ENCODE peak calls at places on chromosomes 13 and 19, in nine cellular contexts. O is A549; B is tibial nerve; M is neuronal stem cell; Z is left ventricle myocardium inferior; Q is Jurkat, Clone E6-1; W is esophagus muscularis mucosa; J is cardiac fibroblast; R is fibroblast of the aortic adventitia. K is an unnamed sample.
A peak's percentile ranks its signal among the peaks of the same experiment; 100 is the strongest.

GRCh38 chr19:50255115-50255514 is 51.7 kb downstream of the MYH14 start:
- DNase-seq in J (no peak), M (no peak), Z (no peak), W (no peak), B (no peak), O (no peak), Q (no peak), R (no peak), K (no peak)

GRCh38 chr13:67557642-67558241 is 327.6 kb upstream of the PCDH9 start:
- DNase-seq in J (no peak), Z (no peak), B (no peak), W (no peak), O (no peak), M (no peak), Q (no peak), R (no peak), K (no peak)

GRCh38 chr13:30373727-30374126 is 48.6 kb upstream of the UBE2L5 start:
- DNase-seq in W (no peak), B (no peak), Z (no peak), Q (no peak), J (no peak), R (no peak), M (no peak), O (no peak), K (peak; percentile 25)

GRCh38 chr13:32267836-32268439 is 47.2 kb downstream of the ZAR1L start:
- DNase-seq in W (no peak), O (no peak), Q (no peak), B (no peak), R (no peak), J (no peak), M (peak; percentile 17), Z (no peak), K (peak; percentile 9)

GRCh38 chr13:48400090-48400694 is 12.7 kb downstream of the LPAR6 start:
- DNase-seq in B (no peak), W (no peak), M (no peak), Q (no peak), O (no peak), J (peak; percentile 52), R (peak; percentile 17), Z (no peak), K (no peak)

GRCh38 chr13:33285420-33286124 is at the start of gene STARD13:
- DNase-seq in R (peak; percentile 98), O (peak; percentile 84), M (peak; percentile 78), B (peak; percentile 95), Q (no peak), J (peak; percentile 99), W (peak; percentile 99), Z (peak; percentile 94), K (no peak)

GRCh38 chr19:51097166-51097736 is 11.0 kb downstream of the CTU1 start:
- DNase-seq in O (peak; percentile 75), B (peak; percentile 21), R (peak; percentile 53), M (peak; percentile 42), Q (no peak), J (peak; percentile 71), W (no peak), Z (peak; percentile 56), K (peak; percentile 31)

GRCh38 chr19:35641515-35642151 is at the start of gene ETV2:
- DNase-seq in W (no peak), B (no peak), Q (no peak), J (peak; percentile 25), O (no peak), Z (no peak), R (peak; percentile 12), M (no peak), K (no peak)

GRCh38 chr13:74675185-74675584 is 541.0 kb upstream of the KLF12 start:
- DNase-seq in R (peak; percentile 14), Z (no peak), Q (no peak), J (peak; percentile 48), M (no peak), B (no peak), W (no peak), O (no peak), K (no peak)

GRCh38 chr19:51514866-51515481 is 13.4 kb upstream of the SIGLEC12 start:
- DNase-seq in W (peak; percentile 70), M (peak; percentile 23), Z (no peak), J (peak; percentile 71), O (peak; percentile 63), R (peak; percentile 69), B (no peak), Q (peak; percentile 60), K (no peak)

GRCh38 chr13:23707674-23708073 is 137.5 kb downstream of the TNFRSF19 start:
- DNase-seq in B (no peak), O (peak; percentile 24), M (no peak), J (peak; percentile 70), R (peak; percentile 57), Q (no peak), W (no peak), Z (no peak), K (no peak)

GRCh38 chr19:53898166-53898565 is 10.9 kb upstream of the CACNG7 start:
- DNase-seq in J (no peak), W (no peak), O (no peak), Z (no peak), M (no peak), B (no peak), Q (no peak), R (no peak), K (no peak)

GRCh38 chr19:53898680-53899341 is 10.3 kb upstream of the CACNG7 start:
- DNase-seq in O (peak; percentile 69), B (no peak), Q (no peak), R (no peak), J (no peak), M (no peak), Z (no peak), W (no peak), K (no peak)

GRCh38 chr19:53896682-53897081 is 12.4 kb upstream of the CACNG7 start:
- DNase-seq in R (no peak), J (no peak), B (no peak), W (no peak), Q (no peak), M (no peak), Z (no peak), O (no peak), K (no peak)

GRCh38 chr19:53894736-53895135 is 12.7 kb downstream of the PRKCG start:
- DNase-seq in Z (no peak), R (no peak), B (no peak), W (no peak), Q (no peak), O (peak; percentile 51), J (no peak), M (no peak), K (no peak)

GRCh38 chr19:53897459-53897858 is 11.6 kb upstream of the CACNG7 start:
- DNase-seq in J (no peak), O (no peak), Z (no peak), M (no peak), W (no peak), B (no peak), Q (no peak), R (no peak), K (no peak)
- H3K4me3 ChIP-seq in J (no peak overlapping the region), O (no peak overlapping the region), Z (no peak overlapping the region), M (no peak overlapping the region), W (no peak overlapping the region), B (no peak overlapping the region), Q (no peak overlapping the region), R (no peak overlapping the region), K (no peak overlapping the region)

DNA sequence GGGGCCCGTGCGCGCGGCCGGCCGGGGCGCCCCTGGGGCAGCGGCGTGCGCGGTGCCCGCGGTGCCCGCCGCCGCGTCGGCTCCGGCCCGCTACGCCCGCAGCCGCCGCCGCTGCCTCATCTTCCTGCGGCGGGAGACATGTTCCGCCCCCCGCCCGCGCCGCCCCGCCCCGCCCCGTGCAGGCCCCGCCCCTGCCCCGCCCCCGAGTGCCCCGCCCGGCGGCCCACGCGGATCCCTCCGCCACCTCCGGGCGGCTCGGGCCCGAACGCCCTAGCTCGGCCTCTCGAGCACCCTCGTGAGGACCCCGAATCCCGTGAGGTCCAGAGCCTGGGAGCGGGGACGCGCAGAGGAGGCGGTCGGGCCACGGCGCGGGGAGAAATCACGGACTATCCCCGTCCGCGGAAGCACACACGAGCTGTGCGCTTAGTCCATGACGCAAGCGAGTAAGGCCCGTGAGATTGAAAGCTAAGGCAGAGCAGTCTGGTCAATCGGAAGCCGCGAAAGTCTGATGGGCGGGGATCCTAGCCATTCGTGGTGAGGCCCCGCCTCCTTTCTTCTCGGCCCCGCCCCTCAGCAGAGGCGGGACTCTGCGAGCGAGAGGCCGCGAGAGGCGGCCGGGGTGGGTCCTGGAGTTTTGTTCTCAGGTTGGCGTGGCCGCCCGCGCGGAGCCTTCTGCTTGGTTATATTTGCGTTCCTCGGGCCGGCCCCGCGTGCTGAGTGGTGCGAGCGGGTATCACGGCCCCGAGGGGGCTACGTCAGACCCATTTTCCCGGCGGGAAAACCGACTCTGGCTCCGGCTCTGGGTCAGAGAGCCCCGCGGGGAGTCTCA is at the start of gene TCF3:
- DNase-seq in Z (peak; percentile 98), O (peak; percentile 98), Q (peak; percentile 98), J (peak; percentile 100), B (peak; percentile 98), R (peak; percentile 99), W (peak; percentile 99), M (peak; percentile 100), K (peak; percentile 96)
- H3K4me3 ChIP-seq in Z (peak within 1 kb of the TSS; percentile 89), O (peak within 1 kb of the TSS; percentile 99), Q (peak within 1 kb of the TSS; percentile 81), J (peak within 1 kb of the TSS; percentile 80), B (peak within 1 kb of the TSS; percentile 80), R (peak within 1 kb of the TSS; percentile 82), W (peak within 1 kb of the TSS; percentile 98), M (peak within 1 kb of the TSS; percentile 95), K (peak within 1 kb of the TSS; percentile 76)

GRCh38 chr19:36972594-36972993 is 56.5 kb downstream of the ZNF568 start:
- DNase-seq in Z (no peak), M (no peak), W (no peak), J (no peak), Q (no peak), B (no peak), R (no peak), O (no peak), K (no peak)

GRCh38 chr19:36973021-36973843 is 57.1 kb downstream of the ZNF568 start:
- DNase-seq in J (peak; percentile 78), O (no peak), M (peak; percentile 55), W (peak; percentile 95), R (peak; percentile 61), Z (peak; percentile 87), B (peak; percentile 51), Q (no peak), K (peak; percentile 51)

DNA sequence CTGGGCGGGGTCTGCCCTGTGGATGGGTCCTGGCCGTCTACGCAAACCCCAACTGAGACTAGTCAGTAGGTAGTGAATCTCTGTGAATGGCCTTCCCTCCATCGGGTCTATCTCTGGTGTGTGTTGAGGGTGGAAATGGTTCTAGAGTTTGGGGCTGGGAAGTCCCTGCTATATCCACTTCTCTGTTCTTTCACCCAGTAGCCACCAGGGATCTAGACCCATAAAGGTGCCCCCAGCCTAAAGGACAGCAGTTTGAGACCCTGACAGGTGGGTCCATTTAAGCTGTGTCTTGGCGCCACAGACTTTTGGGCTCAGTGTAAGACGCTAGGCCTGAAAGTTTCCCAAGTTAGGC is 57.7 kb downstream of the ZNF568 start:
- DNase-seq in M (no peak), J (no peak), Z (no peak), W (no peak), O (no peak), B (no peak), Q (no peak), R (no peak), K (no peak)
- H3K4me3 ChIP-seq in M (no peak overlapping the region), J (peak overlapping the region; percentile 68), Z (peak overlapping the region; percentile 85), W (peak overlapping the region; percentile 77), O (no peak overlapping the region), B (peak overlapping the region; percentile 39), Q (no peak overlapping the region), R (peak overlapping the region; percentile 68), K (peak overlapping the region; percentile 72)

DNA sequence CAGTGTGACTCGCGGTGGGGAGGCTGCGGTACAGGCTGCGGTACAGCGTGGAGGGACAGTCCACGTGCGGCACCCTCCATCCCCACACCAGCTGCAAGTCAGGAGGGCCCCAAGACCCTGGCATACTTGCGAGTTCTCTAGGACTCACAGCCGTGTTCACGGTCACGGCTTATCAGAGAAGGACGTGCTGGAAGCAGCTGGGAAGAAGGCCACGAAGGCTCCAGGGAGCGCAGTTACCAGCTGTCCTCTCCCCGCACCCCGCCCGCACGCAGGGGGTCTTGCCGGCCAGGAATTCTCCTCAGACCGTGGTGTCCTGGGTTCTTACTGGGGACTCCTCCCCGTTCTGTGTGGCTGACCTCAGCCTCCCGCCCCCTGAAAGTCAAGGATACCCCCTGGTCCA is 6.2 kb downstream of the ZNF444 start:
- DNase-seq in J (no peak), O (no peak), M (no peak), B (no peak), Z (no peak), Q (no peak), W (no peak), R (no peak), K (no peak)
- H3K4me3 ChIP-seq in J (no peak overlapping the region), O (no peak overlapping the region), M (no peak overlapping the region), B (no peak overlapping the region), Z (no peak overlapping the region), Q (no peak overlapping the region), W (no peak overlapping the region), R (no peak overlapping the region), K (no peak overlapping the region)